ENCODE peak calls at places on chromosomes 13 and 19, in four cellular contexts. K is G401, D is NCI-H2171, S is GM19239. C is an unnamed sample.
A peak's percentile ranks its signal among the peaks of the same experiment; 100 is the strongest.

GRCh38 chr19:18865973-18866799 is 29.8 kb downstream of the CERS1 start:
- DNase-seq in K (peak; percentile 66), D (no peak), S (peak; percentile 98), C (peak; percentile 14)

GRCh38 chr19:48190288-48191284 is 20.1 kb downstream of the ZSWIM9 start:
- DNase-seq in K (peak; percentile 96), D (peak; percentile 97), S (no peak), C (no peak)

GRCh38 chr13:42654760-42655159 is 80.8 kb downstream of the TNFSF11 start:
- DNase-seq in K (no peak), D (no peak), S (no peak), C (no peak)

GRCh38 chr19:1307320-1307719 is 21.6 kb downstream of the EFNA2 start:
- DNase-seq in K (no peak), D (no peak), S (no peak), C (no peak)

GRCh38 chr13:89749888-89750287 is 1597.6 kb upstream of the MIR17HG start:
- DNase-seq in K (no peak), D (no peak), S (no peak), C (no peak)

GRCh38 chr19:18167975-18168645 is 5.5 kb upstream of the IFI30 start:
- DNase-seq in K (peak; percentile 35), D (peak; percentile 7), S (peak; percentile 95), C (no peak)

GRCh38 chr19:34232566-34233481 is 21.5 kb upstream of the GARRE1 start:
- DNase-seq in K (peak; percentile 49), D (no peak), S (no peak), C (no peak)

GRCh38 chr19:57537953-57538547 is 10.9 kb downstream of the ZNF549 start:
- DNase-seq in K (no peak), D (no peak), S (no peak), C (no peak)

GRCh38 chr13:111043575-111043982 is 71.5 kb upstream of the ARHGEF7 start:
- DNase-seq in K (no peak), D (no peak), S (no peak), C (no peak)

GRCh38 chr13:72932250-72932649 is 126.6 kb upstream of the KLF5 start:
- DNase-seq in K (no peak), D (no peak), S (no peak), C (no peak)

GRCh38 chr19:20397292-20397691 is 168.3 kb downstream of the ZNF737 start:
- DNase-seq in K (no peak), D (no peak), S (no peak), C (no peak)

GRCh38 chr19:4097501-4097900 is 26.4 kb downstream of the MAP2K2 start:
- DNase-seq in K (no peak), D (no peak), S (no peak), C (no peak)

GRCh38 chr13:45872574-45872973 is 21.0 kb upstream of the SIAH3 start:
- DNase-seq in K (no peak), D (no peak), S (no peak), C (no peak)

GRCh38 chr19:18541992-18542935 is 1.1 kb downstream of the FKBP8 start:
- DNase-seq in K (peak; percentile 18), D (no peak), S (no peak), C (no peak)

GRCh38 chr19:51366999-51367564 is 894 bp upstream of the ETFB start:
- DNase-seq in K (no peak), D (no peak), S (no peak), C (no peak)

GRCh38 chr13:114068723-114069322 is 63.6 kb downstream of the RASA3 start:
- DNase-seq in K (no peak), D (no peak), S (no peak), C (no peak)

GRCh38 chr19:32407004-32407992 is 1.7 kb downstream of the DPY19L3 start:
- DNase-seq in K (peak; percentile 29), D (no peak), S (no peak), C (no peak)

GRCh38 chr19:8515317-8515716 is 1.4 kb upstream of the ZNF414 start:
- DNase-seq in K (no peak), D (no peak), S (no peak), C (no peak)

GRCh38 chr13:41580345-41580744 is 123.0 kb downstream of the RGCC start:
- DNase-seq in K (no peak), D (no peak), S (no peak), C (no peak)

GRCh38 chr19:19040417-19040816 is 7.0 kb downstream of the ARMC6 start:
- DNase-seq in K (no peak), D (no peak), S (no peak), C (no peak)

GRCh38 chr19:57099199-57099661 is 20.6 kb upstream of the USP29 start:
- DNase-seq in K (peak; percentile 51), D (no peak), S (peak; percentile 44), C (peak; percentile 5)

GRCh38 chr19:12272980-12273901 is 21.4 kb downstream of the ZNF44 start:
- DNase-seq in K (no peak), D (no peak), S (no peak), C (no peak)

GRCh38 chr19:42092350-42092749 is 16.4 kb downstream of the ZNF574 start:
- DNase-seq in K (no peak), D (peak; percentile 61), S (no peak), C (no peak)

GRCh38 chr19:40691421-40692211 is 1.2 kb upstream of the NUMBL start:
- DNase-seq in K (peak; percentile 49), D (peak; percentile 96), S (no peak), C (no peak)

GRCh38 chr13:111974065-111974640 is 92.8 kb upstream of the SOX1 start:
- DNase-seq in K (no peak), D (no peak), S (no peak), C (no peak)

GRCh38 chr19:56955637-56956216 is 115.2 kb upstream of the PEG3 start:
- DNase-seq in K (no peak), D (no peak), S (no peak), C (no peak)

GRCh38 chr13:114032121-114032799 is 58.4 kb upstream of the C13orf46 start:
- DNase-seq in K (no peak), D (no peak), S (no peak), C (no peak)

GRCh38 chr13:107450931-107451330 is 764.4 kb downstream of the LIG4 start:
- DNase-seq in K (peak; percentile 15), D (no peak), S (no peak), C (no peak)

GRCh38 chr13:79904581-79904980 is 423.6 kb downstream of the NDFIP2 start:
- DNase-seq in K (no peak), D (no peak), S (no peak), C (no peak)

GRCh38 chr19:14554382-14554812 is 17.5 kb downstream of the NDUFB7 start:
- DNase-seq in K (peak; percentile 96), D (peak; percentile 92), S (no peak), C (no peak)

GRCh38 chr19:55005684-55006488 is 32.2 kb downstream of the GP6 start:
- DNase-seq in K (peak; percentile 1), D (peak; percentile 96), S (peak; percentile 59), C (peak; percentile 30)

GRCh38 chr13:36887758-36888521 is 32.1 kb downstream of the SMAD9 start:
- DNase-seq in K (no peak), D (no peak), S (no peak), C (no peak)

GRCh38 chr19:4951671-4952070 is 17.2 kb upstream of the KDM4B start:
- DNase-seq in K (no peak), D (no peak), S (no peak), C (no peak)

GRCh38 chr19:35039881-35040456 is 1.6 kb upstream of the HPN start:
- DNase-seq in K (no peak), D (no peak), S (no peak), C (no peak)

GRCh38 chr13:78499802-78500201 is 103.5 kb downstream of the POU4F1 start:
- DNase-seq in K (no peak), D (no peak), S (no peak), C (no peak)

GRCh38 chr13:97879646-97880297 is 73.7 kb upstream of the IPO5 start:
- DNase-seq in K (no peak), D (no peak), S (no peak), C (peak; percentile 75)

GRCh38 chr13:100254002-100254401 is 165.1 kb downstream of the PCCA start:
- DNase-seq in K (no peak), D (no peak), S (no peak), C (no peak)

GRCh38 chr13:38223093-38223492 is 126.6 kb upstream of the UFM1 start:
- DNase-seq in K (no peak), D (no peak), S (no peak), C (peak; percentile 0)

C was measured in SW 1271.